ENCODE peak calls at places on chromosomes 1 and 21, in ten cellular contexts. J, P, Z, T, N, K, L, D, B and X are unnamed samples.

GRCh38 chr1:175186371-175187160 is 6.0 kb downstream of the KIAA0040 start:
- DNase-seq in N (no peak), L (no peak), D (no peak), P (no peak), B (no peak), J (no peak), Z (no peak), K (no peak), T (no peak), X (no peak)

GRCh38 chr1:186301448-186301847 is 73.6 kb downstream of the TPR start:
- DNase-seq in P (no peak), Z (no peak), J (no peak), K (no peak), D (no peak), T (no peak), B (no peak), N (no peak), L (no peak), X (no peak)

GRCh38 chr1:180154325-180155201 is at the start of gene QSOX1:
- DNase-seq in B (peak; percentile 85), T (peak; percentile 78), D (peak; percentile 79), K (peak; percentile 86), P (peak; percentile 90), N (peak; percentile 83), J (peak; percentile 89), L (peak; percentile 82), Z (peak; percentile 92), X (peak; percentile 95)

GRCh38 chr21:44846485-44847260 is 26.8 kb downstream of the PTTG1IP start:
- DNase-seq in P (peak; percentile 45), B (peak; percentile 64), N (peak; percentile 65), D (no peak), T (no peak), Z (peak; percentile 80), J (no peak), L (no peak), K (no peak), X (peak; percentile 82)

GRCh38 chr1:246800800-246801199 is 76.6 kb downstream of the SCCPDH start:
- DNase-seq in Z (peak; percentile 38), D (no peak), L (no peak), P (no peak), J (no peak), B (no peak), N (no peak), T (no peak), K (no peak), X (no peak)

GRCh38 chr21:36260030-36260787 is 59.8 kb upstream of the MORC3 start:
- DNase-seq in Z (peak; percentile 68), N (peak; percentile 72), J (no peak), L (peak; percentile 50), D (peak; percentile 33), K (peak; percentile 36), P (no peak), T (no peak), B (peak; percentile 69), X (peak; percentile 68)

GRCh38 chr1:65267291-65268087 is 41.9 kb upstream of the DNAJC6 start:
- DNase-seq in D (peak; percentile 27), J (no peak), K (no peak), B (no peak), Z (no peak), L (no peak), P (no peak), T (no peak), N (no peak), X (peak; percentile 82)

GRCh38 chr1:172955161-172955821 is 95.5 kb downstream of the TNFSF18 start:
- DNase-seq in L (no peak), B (peak; percentile 97), J (no peak), N (peak; percentile 83), Z (peak; percentile 73), P (no peak), K (no peak), T (no peak), D (no peak), X (no peak)

GRCh38 chr1:174114788-174115448 is 44.4 kb upstream of the RABGAP1L start:
- DNase-seq in T (peak; percentile 40), L (no peak), N (peak; percentile 80), J (no peak), D (peak; percentile 37), P (no peak), B (peak; percentile 35), Z (peak; percentile 76), K (peak; percentile 15), X (peak; percentile 90)

GRCh38 chr1:212974735-212975606 is 24.6 kb downstream of the VASH2 start:
- DNase-seq in P (no peak), L (no peak), N (no peak), D (no peak), Z (no peak), J (no peak), B (no peak), T (no peak), K (no peak), X (no peak)

GRCh38 chr1:230232352-230232751 is 165.3 kb downstream of the GALNT2 start:
- DNase-seq in L (no peak), D (no peak), B (no peak), K (no peak), P (no peak), Z (no peak), J (no peak), T (no peak), N (no peak), X (no peak)

GRCh38 chr1:205059660-205060059 is 16.6 kb downstream of the CNTN2 start:
- DNase-seq in D (no peak), L (no peak), K (no peak), T (no peak), P (no peak), J (no peak), Z (no peak), B (no peak), N (no peak), X (no peak)

GRCh38 chr1:63877021-63877767 is 103.4 kb downstream of the ROR1 start:
- DNase-seq in B (peak; percentile 65), J (no peak), L (no peak), T (no peak), Z (no peak), K (no peak), N (no peak), D (no peak), P (no peak), X (no peak)

GRCh38 chr1:209780276-209780675 is 4.1 kb downstream of the C1orf74 start:
- DNase-seq in K (no peak), B (no peak), P (no peak), J (no peak), T (no peak), Z (peak; percentile 59), N (no peak), D (no peak), L (no peak), X (no peak)

GRCh38 chr1:205961970-205962820 is 18.9 kb upstream of the SLC26A9 start:
- DNase-seq in Z (no peak), D (no peak), B (peak; percentile 51), K (no peak), J (no peak), N (peak; percentile 28), P (no peak), T (no peak), L (no peak), X (peak; percentile 50)

GRCh38 chr21:34344058-34344425 is 19.8 kb upstream of the KCNE2 start:
- DNase-seq in B (no peak), N (no peak), J (no peak), L (no peak), K (no peak), D (no peak), T (no peak), P (no peak), Z (no peak), X (no peak)

GRCh38 chr1:241918879-241919278 is 38.7 kb upstream of the BECN2 start:
- DNase-seq in P (no peak), Z (peak; percentile 78), B (peak; percentile 57), K (no peak), J (no peak), N (peak; percentile 61), T (no peak), L (no peak), D (no peak), X (no peak)

GRCh38 chr1:224205438-224205840 is 22.4 kb downstream of the DEGS1 start:
- DNase-seq in N (peak; percentile 66), L (no peak), P (no peak), T (no peak), K (no peak), D (no peak), J (peak; percentile 38), B (peak; percentile 84), Z (peak; percentile 84), X (peak; percentile 57)

GRCh38 chr1:39900662-39901485 is 843 bp downstream of the MYCL start:
- DNase-seq in N (no peak), P (peak; percentile 18), T (no peak), D (no peak), J (no peak), Z (peak; percentile 44), K (no peak), L (no peak), B (no peak), X (peak; percentile 70)

GRCh38 chr21:26098758-26099157 is 71.8 kb downstream of the APP start:
- DNase-seq in Z (peak; percentile 92), T (no peak), J (no peak), B (peak; percentile 35), P (no peak), D (no peak), N (no peak), L (no peak), K (no peak), X (no peak)

GRCh38 chr1:6638226-6638625 is 13.6 kb downstream of the THAP3 start:
- DNase-seq in D (no peak), J (no peak), L (no peak), K (no peak), N (no peak), P (peak; percentile 87), T (no peak), B (peak; percentile 82), Z (no peak), X (no peak)

GRCh38 chr1:229563701-229564100 is 5.2 kb upstream of the ABCB10 start:
- DNase-seq in J (no peak), B (peak; percentile 10), P (no peak), N (no peak), L (no peak), D (no peak), T (no peak), Z (no peak), K (no peak), X (peak; percentile 57)

GRCh38 chr1:36856126-36856525 is 178.2 kb downstream of the GRIK3 start:
- DNase-seq in Z (no peak), K (no peak), J (peak; percentile 18), T (no peak), L (peak; percentile 38), P (no peak), N (no peak), B (no peak), D (peak; percentile 90), X (no peak)

GRCh38 chr1:153778051-153778823 is 3.0 kb downstream of the SLC27A3 start:
- DNase-seq in P (no peak), Z (no peak), N (no peak), J (no peak), K (no peak), B (no peak), T (no peak), L (no peak), D (no peak), X (no peak)

GRCh38 chr1:56139786-56140185 is 439.6 kb downstream of the PLPP3 start:
- DNase-seq in T (no peak), P (no peak), B (peak; percentile 50), L (no peak), K (no peak), N (no peak), Z (no peak), J (no peak), D (no peak), X (no peak)

GRCh38 chr1:209086486-209087192 is 496.9 kb upstream of the CAMK1G start:
- DNase-seq in N (peak; percentile 48), Z (no peak), K (no peak), D (no peak), T (no peak), L (no peak), J (no peak), B (peak; percentile 52), P (no peak), X (no peak)

GRCh38 chr1:204350857-204351573 is 8.7 kb downstream of the PLEKHA6 start:
- DNase-seq in N (peak; percentile 71), D (peak; percentile 62), Z (no peak), P (peak; percentile 81), B (peak; percentile 79), T (peak; percentile 82), L (peak; percentile 84), K (no peak), J (no peak), X (peak; percentile 39)

GRCh38 chr1:16236495-16237342 is at the start of gene CPLANE2:
- DNase-seq in T (peak; percentile 80), B (peak; percentile 87), J (peak; percentile 93), Z (peak; percentile 94), K (peak; percentile 86), N (peak; percentile 83), P (peak; percentile 95), D (peak; percentile 95), L (peak; percentile 96), X (peak; percentile 99)